ENCODE peak calls at places on chromosomes 1 and 21, in ten cellular contexts. S is transverse colon, G is progenitor cell of endocrine pancreas, B is colonic mucosa, H is endothelial cell, T is fibroblast of pulmonary artery, M is suprapubic skin, U is tibial nerve, K is body of pancreas, W is fibroblast of villous mesenchyme. C is an unnamed sample.

GRCh38 chr21:45208627-45208951 is 79.1 kb downstream of the POFUT2 start:
- DNase-seq in S (no peak), G (no peak), B (no peak), H (no peak), T (peak), M (no peak), U (no peak), K (no peak), W (no peak), C (no peak)

GRCh38 chr1:149966405-149966804 is 29.7 kb upstream of the MTMR11 start:
- DNase-seq in S (no peak), G (no peak), B (no peak), H (no peak), T (no peak), M (no peak), U (no peak), K (no peak), W (no peak), C (no peak)

GRCh38 chr1:203402609-203403337 is 51.9 kb upstream of the FMOD start:
- DNase-seq in S (no peak), G (no peak), B (no peak), H (no peak), T (peak), M (no peak), U (no peak), K (peak), W (peak), C (no peak)

GRCh38 chr1:66930823-66931174 is 6.0 kb downstream of the MIER1 start:
- DNase-seq in S (no peak), G (no peak), B (no peak), H (no peak), T (no peak), M (no peak), U (no peak), K (no peak), W (no peak), C (no peak)

GRCh38 chr1:240258910-240259309 is 167.2 kb downstream of the FMN2 start:
- DNase-seq in S (no peak), G (no peak), B (no peak), H (no peak), T (peak), M (no peak), U (no peak), K (no peak), W (no peak), C (no peak)

GRCh38 chr1:226603976-226604845 is 55.6 kb downstream of the STUM start:
- DNase-seq in S (no peak), G (no peak), B (no peak), H (no peak), T (peak), M (no peak), U (no peak), K (no peak), W (peak), C (no peak)

GRCh38 chr1:7224644-7225043 is 439.4 kb downstream of the CAMTA1 start:
- DNase-seq in S (peak), G (no peak), B (peak), H (peak), T (no peak), M (no peak), U (no peak), K (no peak), W (peak), C (no peak)

GRCh38 chr1:3029991-3030662 is 8.9 kb downstream of the ACTRT2 start:
- DNase-seq in S (no peak), G (no peak), B (no peak), H (no peak), T (no peak), M (peak), U (no peak), K (no peak), W (no peak), C (no peak)

GRCh38 chr1:54052470-54052933 is 502 bp downstream of the TMEM59 start:
- DNase-seq in S (peak), G (peak), B (peak), H (peak), T (peak), M (peak), U (no peak), K (peak), W (peak), C (peak)

GRCh38 chr1:9239622-9240401 is 5.2 kb downstream of the H6PD start:
- DNase-seq in S (peak), G (no peak), B (peak), H (no peak), T (peak), M (no peak), U (no peak), K (peak), W (peak), C (peak)

GRCh38 chr1:76138217-76138616 is 63.7 kb downstream of the ST6GALNAC3 start:
- DNase-seq in S (no peak), G (no peak), B (no peak), H (no peak), T (no peak), M (no peak), U (no peak), K (no peak), W (no peak), C (no peak)

GRCh38 chr1:53182111-53182593 is 14.5 kb upstream of the CPT2 start:
- DNase-seq in S (peak), G (peak), B (peak), H (peak), T (peak), M (peak), U (peak), K (peak), W (peak), C (peak)

GRCh38 chr1:1068374-1069060 is 5.6 kb downstream of the RNF223 start:
- DNase-seq in S (peak), G (peak), B (peak), H (no peak), T (no peak), M (no peak), U (no peak), K (peak), W (no peak), C (peak)

GRCh38 chr1:31839662-31840343 is 24.0 kb upstream of the SPOCD1 start:
- DNase-seq in S (no peak), G (no peak), B (no peak), H (no peak), T (peak), M (peak), U (no peak), K (no peak), W (no peak), C (no peak)

GRCh38 chr1:184608581-184608980 is 146.1 kb downstream of the EDEM3 start:
- DNase-seq in S (no peak), G (no peak), B (no peak), H (no peak), T (no peak), M (no peak), U (no peak), K (no peak), W (no peak), C (no peak)

GRCh38 chr21:42690586-42690985 is 37.2 kb downstream of the PDE9A start:
- DNase-seq in S (no peak), G (no peak), B (no peak), H (no peak), T (no peak), M (peak), U (no peak), K (no peak), W (no peak), C (no peak)

GRCh38 chr21:43370091-43370658 is 56.8 kb downstream of the SIK1 start:
- DNase-seq in S (no peak), G (no peak), B (no peak), H (no peak), T (no peak), M (no peak), U (no peak), K (no peak), W (peak), C (no peak)

GRCh38 chr1:152110365-152110859 is 4.8 kb downstream of the TCHH start:
- DNase-seq in S (no peak), G (no peak), B (peak), H (no peak), T (peak), M (no peak), U (no peak), K (peak), W (peak), C (no peak)

GRCh38 chr1:210800301-210800700 is 333.6 kb downstream of the KCNH1 start:
- DNase-seq in S (no peak), G (no peak), B (no peak), H (no peak), T (no peak), M (no peak), U (no peak), K (no peak), W (no peak), C (no peak)

GRCh38 chr1:56788102-56788501 is 31.1 kb downstream of the FYB2 start:
- DNase-seq in S (no peak), G (no peak), B (no peak), H (no peak), T (no peak), M (no peak), U (no peak), K (no peak), W (no peak), C (no peak)
- TF ChIP-seq CTCF in S (no peak), G (no peak), B (no peak), H (no peak), T (no peak), M (no peak), U (no peak), K (no peak), W (no peak), C (no peak)

GRCh38 chr1:41648844-41649243 is 164.4 kb upstream of the EDN2 start:
- DNase-seq in S (peak), G (no peak), B (no peak), H (no peak), T (no peak), M (no peak), U (no peak), K (no peak), W (no peak), C (no peak)
- TF ChIP-seq CTCF in S (no peak), G (no peak), B (no peak), H (no peak), T (no peak), M (no peak), U (no peak), K (no peak), W (no peak), C (no peak)

DNA sequence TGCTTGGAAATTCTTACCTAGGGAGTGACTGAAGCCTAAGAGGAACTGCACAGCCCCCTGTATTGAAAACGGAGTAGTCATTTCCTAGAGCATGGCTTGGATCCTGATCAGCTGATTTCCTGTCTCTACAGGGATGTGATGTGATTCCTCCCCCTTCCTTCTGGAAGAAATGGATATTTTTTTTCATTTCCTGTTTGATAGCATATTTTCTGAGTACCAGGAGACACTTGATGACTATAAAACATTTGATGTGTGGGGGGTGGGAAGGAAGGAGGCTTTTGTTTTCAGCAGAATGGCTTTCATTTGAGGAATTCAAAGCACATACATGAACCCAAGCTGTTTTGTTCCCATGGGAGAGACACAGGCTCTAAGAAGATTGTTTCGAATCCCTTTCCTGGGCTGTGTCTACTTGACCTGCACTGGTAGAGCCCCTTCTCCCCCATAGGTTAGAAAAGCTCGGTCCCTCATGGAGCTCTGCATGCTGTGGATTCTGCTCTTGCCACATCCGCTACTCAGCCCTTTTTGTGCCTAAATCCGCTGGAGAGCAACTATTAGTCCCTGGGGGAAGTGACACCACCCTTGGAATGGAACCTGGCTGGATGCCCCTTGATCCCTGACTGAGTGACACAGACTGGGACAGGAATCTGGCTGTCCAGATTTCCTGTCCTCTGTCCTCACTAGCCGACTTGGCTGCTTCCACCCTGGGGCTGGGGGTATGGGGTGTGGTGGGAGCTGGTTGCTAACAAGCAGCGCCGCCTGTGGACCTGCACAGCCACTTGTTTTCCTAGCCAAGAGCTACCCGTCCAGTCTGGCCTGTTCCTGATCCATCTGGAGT is 71.8 kb upstream of the MACF1 start:
- DNase-seq in S (peak), G (peak), B (peak), H (peak), T (peak), M (peak), U (no peak), K (peak), W (no peak), C (no peak)
- TF ChIP-seq CTCF in S (peak), G (peak), B (no peak), H (peak), T (peak), M (peak), U (no peak), K (peak), W (no peak), C (no peak)

GRCh38 chr1:201656670-201657032 is 117.7 kb downstream of the NAV1 start:
- DNase-seq in S (peak), G (no peak), B (peak), H (no peak), T (peak), M (no peak), U (no peak), K (no peak), W (peak), C (no peak)

GRCh38 chr1:201653238-201653637 is 114.3 kb downstream of the NAV1 start:
- DNase-seq in S (no peak), G (no peak), B (no peak), H (no peak), T (no peak), M (no peak), U (no peak), K (no peak), W (no peak), C (no peak)

GRCh38 chr1:201653883-201654282 is 115.0 kb downstream of the NAV1 start:
- DNase-seq in S (no peak), G (no peak), B (no peak), H (no peak), T (no peak), M (no peak), U (no peak), K (no peak), W (no peak), C (no peak)

GRCh38 chr1:201655910-201656669 is 117.2 kb downstream of the NAV1 start:
- DNase-seq in S (peak), G (no peak), B (peak), H (no peak), T (no peak), M (no peak), U (no peak), K (no peak), W (no peak), C (no peak)

DNA sequence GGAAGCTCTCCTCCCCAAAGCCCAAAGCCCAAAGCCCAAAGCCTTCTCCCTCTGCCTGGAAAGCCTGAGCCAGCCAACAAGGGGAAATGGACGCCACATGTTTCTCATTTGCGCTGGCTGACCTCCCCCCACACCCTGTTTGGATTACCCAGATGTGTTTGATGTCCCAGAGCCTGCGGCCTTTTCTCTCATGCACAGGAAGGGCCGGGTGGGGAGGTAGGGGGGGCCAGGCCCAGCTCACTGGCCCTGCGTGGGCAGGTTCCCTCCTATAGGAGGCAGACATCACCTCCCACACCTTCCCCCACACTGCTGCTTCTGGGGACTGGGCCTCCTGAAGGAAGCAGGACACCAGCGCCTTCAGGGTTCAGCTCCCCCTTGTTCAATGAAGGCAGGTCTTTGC is 116.3 kb downstream of the NAV1 start:
- DNase-seq in S (no peak), G (no peak), B (no peak), H (no peak), T (peak), M (peak), U (peak), K (no peak), W (peak), C (no peak)
- TF ChIP-seq CTCF in S (no peak), G (no peak), B (no peak), H (no peak), T (peak), M (no peak), U (no peak), K (no peak), W (peak), C (no peak)

GRCh38 chr1:11058595-11059165 is 1.1 kb downstream of the SRM start:
- DNase-seq in S (peak), G (no peak), B (no peak), H (no peak), T (no peak), M (no peak), U (no peak), K (peak), W (no peak), C (no peak)

GRCh38 chr1:11059990-11060948 is at the start of gene SRM:
- DNase-seq in S (peak), G (peak), B (peak), H (peak), T (peak), M (peak), U (peak), K (peak), W (peak), C (peak)

GRCh38 chr1:11062965-11063401 is 3.2 kb upstream of the SRM start:
- DNase-seq in S (no peak), G (no peak), B (no peak), H (no peak), T (no peak), M (peak), U (no peak), K (no peak), W (no peak), C (peak)

GRCh38 chr1:11059166-11059989 is 440 bp downstream of the SRM start:
- DNase-seq in S (peak), G (peak), B (no peak), H (no peak), T (no peak), M (no peak), U (no peak), K (peak), W (peak), C (no peak)

GRCh38 chr1:11061652-11062365 is 2.0 kb upstream of the SRM start:
- DNase-seq in S (no peak), G (no peak), B (no peak), H (no peak), T (no peak), M (no peak), U (no peak), K (no peak), W (no peak), C (no peak)
- TF ChIP-seq CTCF in S (no peak), G (no peak), B (no peak), H (no peak), T (no peak), M (no peak), U (no peak), K (no peak), W (no peak), C (no peak)

DNA sequence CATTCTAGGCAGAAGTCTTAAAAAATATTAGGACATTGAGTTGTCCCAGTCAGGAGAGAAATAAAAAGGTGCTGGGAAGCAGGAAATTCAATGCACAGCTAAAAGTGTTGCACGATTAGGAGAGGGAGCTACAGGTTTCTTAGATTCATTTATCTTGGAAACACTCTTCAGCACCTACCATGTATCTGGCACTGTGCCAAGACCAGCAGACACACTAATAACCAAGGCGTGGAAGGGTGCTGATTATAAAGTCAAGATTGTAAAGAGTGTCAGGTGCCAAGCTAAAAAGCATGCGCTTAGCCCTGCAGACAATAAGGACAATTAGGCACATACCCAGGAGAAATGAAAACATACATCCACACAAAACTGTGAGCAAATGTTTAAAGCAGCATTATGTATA is 129.9 kb downstream of the DSCAM start:
- DNase-seq in S (no peak), G (no peak), B (no peak), H (no peak), T (no peak), M (no peak), U (no peak), K (no peak), W (no peak), C (no peak)
- TF ChIP-seq CTCF in S (no peak), G (no peak), B (no peak), H (no peak), T (no peak), M (no peak), U (no peak), K (no peak), W (no peak), C (no peak)

GRCh38 chr1:25821112-25821476 is 1.3 kb downstream of the MTFR1L start:
- DNase-seq in S (no peak), G (no peak), B (no peak), H (no peak), T (no peak), M (no peak), U (no peak), K (no peak), W (no peak), C (no peak)

GRCh38 chr1:25818569-25818968 is 1.2 kb upstream of the MTFR1L start:
- DNase-seq in S (no peak), G (no peak), B (no peak), H (no peak), T (no peak), M (no peak), U (no peak), K (no peak), W (no peak), C (no peak)

GRCh38 chr1:25820247-25821111 is 725 bp downstream of the MTFR1L start:
- DNase-seq in S (peak), G (no peak), B (peak), H (peak), T (peak), M (peak), U (no peak), K (peak), W (peak), C (peak)

GRCh38 chr1:25817840-25818501 is 1.8 kb upstream of the MTFR1L start:
- DNase-seq in S (no peak), G (no peak), B (no peak), H (no peak), T (no peak), M (no peak), U (no peak), K (no peak), W (no peak), C (no peak)

GRCh38 chr1:25819496-25820246 is at the start of gene MTFR1L:
- DNase-seq in S (peak), G (peak), B (peak), H (peak), T (peak), M (peak), U (peak), K (peak), W (peak), C (peak)
- TF ChIP-seq CTCF in S (no peak), G (no peak), B (no peak), H (no peak), T (no peak), M (no peak), U (no peak), K (no peak), W (no peak), C (no peak)

C was measured in GM20000.